ENCODE peak calls at places on chromosomes 2 and 18, in four cellular contexts. One of them, this sample, is unnamed.

GRCh38 chr2:219508933-219509779 is 5.1 kb upstream of the ASIC4 start:
- DNase-seq in mesendoderm: no peak
- DNase-seq in H1: no peak
- DNase-seq in IMR-90: no peak
- DNase-seq in this sample: no peak

GRCh38 chr2:9885036-9885684 is 41.9 kb downstream of the TAF1B start:
- DNase-seq in mesendoderm: no peak
- DNase-seq in H1: no peak
- DNase-seq in IMR-90: peak; percentile 59
- DNase-seq in this sample: no peak

GRCh38 chr2:24359701-24360049 is 661 bp downstream of the ITSN2 start:
- DNase-seq in mesendoderm: peak; percentile 21
- DNase-seq in H1: no peak
- DNase-seq in IMR-90: no peak
- DNase-seq in this sample: peak; percentile 31

GRCh38 chr18:74819433-74820059 is 221.9 kb downstream of the ZNF407 start:
- DNase-seq in mesendoderm: peak; percentile 95
- DNase-seq in H1: peak; percentile 70
- DNase-seq in IMR-90: no peak
- DNase-seq in this sample: peak; percentile 91

GRCh38 chr18:11500153-11501122 is 109.0 kb upstream of the SLC35G4 start:
- DNase-seq in mesendoderm: peak; percentile 62
- DNase-seq in H1: no peak
- DNase-seq in IMR-90: peak; percentile 98
- DNase-seq in this sample: no peak

GRCh38 chr2:127700527-127701192 is 637 bp upstream of the SFT2D3 start:
- DNase-seq in mesendoderm: peak; percentile 94
- DNase-seq in H1: peak; percentile 66
- DNase-seq in IMR-90: no peak
- DNase-seq in this sample: peak; percentile 90

GRCh38 chr2:166700079-166700478 is 188.2 kb upstream of the XIRP2 start:
- DNase-seq in mesendoderm: no peak
- DNase-seq in H1: no peak
- DNase-seq in IMR-90: peak; percentile 52
- DNase-seq in this sample: no peak

GRCh38 chr2:182650704-182651103 is 65.4 kb upstream of the DNAJC10 start:
- DNase-seq in mesendoderm: peak; percentile 52
- DNase-seq in H1: no peak
- DNase-seq in IMR-90: peak; percentile 76
- DNase-seq in this sample: no peak

GRCh38 chr2:1708476-1709334 is 35.6 kb downstream of the PXDN start:
- DNase-seq in mesendoderm: no peak
- DNase-seq in H1: no peak
- DNase-seq in IMR-90: peak; percentile 27
- DNase-seq in this sample: no peak

GRCh38 chr2:237700583-237701032 is 73.2 kb downstream of the LRRFIP1 start:
- DNase-seq in mesendoderm: no peak
- DNase-seq in H1: no peak
- DNase-seq in IMR-90: peak; percentile 91
- DNase-seq in this sample: no peak

GRCh38 chr2:17752281-17752680 is 1.3 kb downstream of the SMC6 start:
- DNase-seq in mesendoderm: no peak
- DNase-seq in H1: no peak
- DNase-seq in IMR-90: no peak
- DNase-seq in this sample: no peak

GRCh38 chr2:12479042-12479601 is 237.6 kb upstream of the TRIB2 start:
- DNase-seq in mesendoderm: no peak
- DNase-seq in H1: no peak
- DNase-seq in IMR-90: peak; percentile 15
- DNase-seq in this sample: no peak

GRCh38 chr18:22113144-22113813 is 56.1 kb upstream of the GATA6 start:
- DNase-seq in mesendoderm: no peak
- DNase-seq in H1: no peak
- DNase-seq in IMR-90: no peak
- DNase-seq in this sample: no peak

GRCh38 chr2:51027968-51028367 is 4.0 kb downstream of the NRXN1 start:
- DNase-seq in mesendoderm: no peak
- DNase-seq in H1: no peak
- DNase-seq in IMR-90: no peak
- DNase-seq in this sample: no peak

GRCh38 chr2:95077521-95077807 is 44.1 kb downstream of the MRPS5 start:
- DNase-seq in mesendoderm: peak; percentile 40
- DNase-seq in H1: no peak
- DNase-seq in IMR-90: no peak
- DNase-seq in this sample: no peak

GRCh38 chr18:63969965-63970802 is at the start of gene SERPINB8:
- DNase-seq in mesendoderm: peak; percentile 97
- DNase-seq in H1: peak; percentile 85
- DNase-seq in IMR-90: peak; percentile 94
- DNase-seq in this sample: peak; percentile 96

GRCh38 chr2:28869494-28870145 is 489 bp downstream of the TRMT61B start:
- DNase-seq in mesendoderm: no peak
- DNase-seq in H1: no peak
- DNase-seq in IMR-90: no peak
- DNase-seq in this sample: no peak

GRCh38 chr2:134412639-134412999 is 158.7 kb downstream of the MGAT5 start:
- DNase-seq in mesendoderm: no peak
- DNase-seq in H1: no peak
- DNase-seq in IMR-90: no peak
- DNase-seq in this sample: no peak

GRCh38 chr2:11630855-11631254 is 39.1 kb downstream of the NTSR2 start:
- DNase-seq in mesendoderm: no peak
- DNase-seq in H1: no peak
- DNase-seq in IMR-90: no peak
- DNase-seq in this sample: no peak

GRCh38 chr2:30433902-30434301 is 13.1 kb upstream of the LCLAT1 start:
- DNase-seq in mesendoderm: peak; percentile 36
- DNase-seq in H1: no peak
- DNase-seq in IMR-90: no peak
- DNase-seq in this sample: no peak

GRCh38 chr18:62611395-62612241 is 88.8 kb downstream of the ZCCHC2 start:
- DNase-seq in mesendoderm: no peak
- DNase-seq in H1: no peak
- DNase-seq in IMR-90: no peak
- DNase-seq in this sample: no peak

GRCh38 chr2:32863803-32864202 is 83.0 kb upstream of the LTBP1 start:
- DNase-seq in mesendoderm: no peak
- DNase-seq in H1: no peak
- DNase-seq in IMR-90: peak; percentile 52
- DNase-seq in this sample: no peak

GRCh38 chr2:229407170-229407569 is 136.1 kb upstream of the PID1 start:
- DNase-seq in mesendoderm: peak; percentile 47
- DNase-seq in H1: no peak
- DNase-seq in IMR-90: peak; percentile 74
- DNase-seq in this sample: no peak

GRCh38 chr2:13572466-13572865 is 855.7 kb downstream of the TRIB2 start:
- DNase-seq in mesendoderm: no peak
- DNase-seq in H1: no peak
- DNase-seq in IMR-90: no peak
- DNase-seq in this sample: no peak

GRCh38 chr2:239348563-239349447 is 52.0 kb downstream of the HDAC4 start:
- DNase-seq in mesendoderm: no peak
- DNase-seq in H1: no peak
- DNase-seq in IMR-90: no peak
- DNase-seq in this sample: no peak

GRCh38 chr2:7567646-7568045 is 650.4 kb downstream of the RNF144A start:
- DNase-seq in mesendoderm: peak; percentile 6
- DNase-seq in H1: no peak
- DNase-seq in IMR-90: no peak
- DNase-seq in this sample: peak; percentile 41

GRCh38 chr2:70553334-70553583 is 367 bp downstream of the TGFA start:
- DNase-seq in mesendoderm: peak; percentile 63
- DNase-seq in H1: no peak
- DNase-seq in IMR-90: no peak
- DNase-seq in this sample: peak; percentile 66

GRCh38 chr18:38575023-38575422 is 1009.4 kb upstream of the CELF4 start:
- DNase-seq in mesendoderm: no peak
- DNase-seq in H1: no peak
- DNase-seq in IMR-90: no peak
- DNase-seq in this sample: no peak

GRCh38 chr2:41329075-41329474 is 718.7 kb upstream of the PKDCC start:
- DNase-seq in mesendoderm: no peak
- DNase-seq in H1: no peak
- DNase-seq in IMR-90: no peak
- DNase-seq in this sample: no peak

GRCh38 chr2:99611786-99612185 is 122.0 kb upstream of the REV1 start:
- DNase-seq in mesendoderm: no peak
- DNase-seq in H1: no peak
- DNase-seq in IMR-90: no peak
- DNase-seq in this sample: no peak

GRCh38 chr2:64770137-64770780 is 116.5 kb upstream of the SERTAD2 start:
- DNase-seq in mesendoderm: no peak
- DNase-seq in H1: no peak
- DNase-seq in IMR-90: peak; percentile 79
- DNase-seq in this sample: no peak

GRCh38 chr2:29013046-29013780 is 32.1 kb downstream of the TOGARAM2 start:
- DNase-seq in mesendoderm: no peak
- DNase-seq in H1: no peak
- DNase-seq in IMR-90: peak; percentile 15
- DNase-seq in this sample: no peak

GRCh38 chr2:142220901-142221300 is 90.1 kb upstream of the LRP1B start:
- DNase-seq in mesendoderm: no peak
- DNase-seq in H1: no peak
- DNase-seq in IMR-90: no peak
- DNase-seq in this sample: no peak

GRCh38 chr2:206989306-206989705 is 50.0 kb downstream of the CPO start:
- DNase-seq in mesendoderm: peak; percentile 75
- DNase-seq in H1: peak; percentile 29
- DNase-seq in IMR-90: no peak
- DNase-seq in this sample: peak; percentile 77

GRCh38 chr18:11553098-11553940 is 56.1 kb upstream of the SLC35G4 start:
- DNase-seq in mesendoderm: peak; percentile 73
- DNase-seq in H1: peak; percentile 15
- DNase-seq in IMR-90: peak; percentile 59
- DNase-seq in this sample: peak; percentile 73

GRCh38 chr2:10188211-10188610 is 65.7 kb downstream of the RRM2 start:
- DNase-seq in mesendoderm: peak; percentile 72
- DNase-seq in H1: no peak
- DNase-seq in IMR-90: peak; percentile 44
- DNase-seq in this sample: no peak

GRCh38 chr18:30969670-30970069 is 72.9 kb downstream of the DSC3 start:
- DNase-seq in mesendoderm: no peak
- DNase-seq in H1: no peak
- DNase-seq in IMR-90: no peak
- DNase-seq in this sample: no peak
- H3K56ac ChIP-seq in mesendoderm: no peak overlapping the region
- H3K56ac ChIP-seq in H1: no peak overlapping the region
- H3K56ac ChIP-seq in IMR-90: no peak overlapping the region
- H3K56ac ChIP-seq in this sample: no peak overlapping the region

DNA sequence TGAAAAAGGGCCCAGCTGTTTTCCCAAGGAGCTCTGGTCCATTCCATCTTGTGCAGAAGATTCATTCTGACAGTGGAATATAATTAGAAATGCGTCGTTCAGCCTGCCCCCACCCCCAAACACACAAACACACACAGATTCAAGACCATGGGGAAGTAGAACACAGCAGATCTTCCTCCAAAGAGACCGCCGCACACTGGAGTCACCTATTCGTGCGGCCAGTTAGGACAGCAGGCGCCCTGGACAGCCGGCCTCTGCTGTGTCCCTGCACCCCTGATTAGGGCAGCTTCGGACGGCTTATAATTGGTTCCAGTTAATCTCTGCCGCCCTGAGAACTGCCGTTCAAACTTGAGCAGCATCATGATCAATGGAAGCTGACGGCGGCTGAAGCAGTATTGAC is 116.0 kb downstream of the GBX2 start:
- DNase-seq in mesendoderm: no peak
- DNase-seq in H1: no peak
- DNase-seq in IMR-90: no peak
- DNase-seq in this sample: no peak
- H3K56ac ChIP-seq in mesendoderm: no peak overlapping the region
- H3K56ac ChIP-seq in H1: no peak overlapping the region
- H3K56ac ChIP-seq in IMR-90: no peak overlapping the region
- H3K56ac ChIP-seq in this sample: no peak overlapping the region

GRCh38 chr2:86675104-86675503 is 45.0 kb upstream of the RMND5A start:
- DNase-seq in mesendoderm: no peak
- DNase-seq in H1: no peak
- DNase-seq in IMR-90: no peak
- DNase-seq in this sample: no peak

GRCh38 chr2:86673976-86674670 is 46.0 kb upstream of the RMND5A start:
- DNase-seq in mesendoderm: no peak
- DNase-seq in H1: no peak
- DNase-seq in IMR-90: no peak
- DNase-seq in this sample: no peak

GRCh38 chr2:86673011-86673410 is 47.1 kb upstream of the RMND5A start:
- DNase-seq in mesendoderm: no peak
- DNase-seq in H1: no peak
- DNase-seq in IMR-90: no peak
- DNase-seq in this sample: no peak

GRCh38 chr2:86672027-86672545 is 48.0 kb upstream of the RMND5A start:
- DNase-seq in mesendoderm: no peak
- DNase-seq in H1: no peak
- DNase-seq in IMR-90: no peak
- DNase-seq in this sample: no peak

GRCh38 chr2:86671304-86671981 is 47.8 kb upstream of the RNF103 start:
- DNase-seq in mesendoderm: peak; percentile 32
- DNase-seq in H1: no peak
- DNase-seq in IMR-90: peak; percentile 16
- DNase-seq in this sample: no peak
- H3K56ac ChIP-seq in mesendoderm: no peak overlapping the region
- H3K56ac ChIP-seq in H1: no peak overlapping the region
- H3K56ac ChIP-seq in IMR-90: no peak overlapping the region
- H3K56ac ChIP-seq in this sample: no peak overlapping the region

DNA sequence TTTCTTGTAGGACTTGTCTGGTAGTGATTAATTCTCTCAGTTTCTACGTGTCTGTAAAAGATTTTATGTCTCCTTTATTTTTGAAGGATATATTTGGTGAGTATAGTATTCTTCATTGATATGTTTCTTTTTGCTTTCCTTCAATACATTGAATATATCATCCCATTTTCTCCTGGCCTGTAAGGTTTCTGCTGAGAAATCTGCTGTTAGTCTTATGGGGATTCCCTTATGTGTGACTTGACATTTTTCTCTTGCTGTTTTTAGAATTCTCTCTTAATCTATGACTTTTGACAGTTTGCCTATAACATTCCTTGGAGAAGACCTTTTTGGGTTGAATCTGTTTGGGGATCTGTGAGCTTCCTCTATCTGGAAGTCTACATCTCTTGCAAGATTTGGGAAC is 281.0 kb upstream of the MEIS1 start:
- DNase-seq in mesendoderm: no peak
- DNase-seq in H1: no peak
- DNase-seq in IMR-90: no peak
- DNase-seq in this sample: no peak
- H3K56ac ChIP-seq in mesendoderm: no peak overlapping the region
- H3K56ac ChIP-seq in H1: no peak overlapping the region
- H3K56ac ChIP-seq in IMR-90: no peak overlapping the region
- H3K56ac ChIP-seq in this sample: no peak overlapping the region